ENCODE peak calls at places on chromosomes 16 and 17, in five cellular contexts. W, H, K, D and J are unnamed samples.

GRCh38 chr16:82664181-82664580 is 37.4 kb downstream of the CDH13 start:
- DNase-seq in W (no peak), H (no peak), K (no peak), D (no peak), J (no peak)

GRCh38 chr17:32783602-32784001 is 93.3 kb downstream of the MYO1D start:
- DNase-seq in W (peak), H (peak), K (peak), D (no peak), J (peak)

GRCh38 chr16:7021653-7022275 is 310.9 kb upstream of the RBFOX1 start:
- DNase-seq in W (no peak), H (no peak), K (no peak), D (no peak), J (no peak)

GRCh38 chr17:68033636-68034451 is 1.7 kb upstream of the KPNA2 start:
- DNase-seq in W (peak), H (peak), K (peak), D (no peak), J (peak)

GRCh38 chr17:65229596-65229995 is 92.4 kb downstream of the RGS9 start:
- DNase-seq in W (no peak), H (no peak), K (no peak), D (no peak), J (no peak)

GRCh38 chr17:4204190-4204589 is 59.6 kb downstream of the ANKFY1 start:
- DNase-seq in W (peak), H (no peak), K (no peak), D (no peak), J (no peak)

GRCh38 chr16:50841081-50841886 is 99.4 kb downstream of the CYLD start:
- DNase-seq in W (no peak), H (no peak), K (peak), D (peak), J (no peak)

GRCh38 chr16:76335187-76335974 is 58.2 kb downstream of the CNTNAP4 start:
- DNase-seq in W (no peak), H (no peak), K (peak), D (no peak), J (no peak)

GRCh38 chr17:50629902-50630301 is 4.8 kb upstream of the ABCC3 start:
- DNase-seq in W (no peak), H (no peak), K (no peak), D (no peak), J (no peak)

GRCh38 chr17:17759164-17759563 is 77.6 kb downstream of the SREBF1 start:
- DNase-seq in W (no peak), H (no peak), K (no peak), D (no peak), J (no peak)

GRCh38 chr17:19242926-19243325 is 5.8 kb downstream of the EPN2 start:
- DNase-seq in W (no peak), H (no peak), K (no peak), D (no peak), J (no peak)

GRCh38 chr17:80071116-80071980 is 30.0 kb upstream of the GAA start:
- DNase-seq in W (peak), H (no peak), K (no peak), D (no peak), J (no peak)

GRCh38 chr17:16486373-16487250 is 5.4 kb downstream of the LRRC75A start:
- DNase-seq in W (peak), H (no peak), K (peak), D (peak), J (peak)

GRCh38 chr17:45425125-45425983 is 7.3 kb downstream of the ARHGAP27 start:
- DNase-seq in W (peak), H (no peak), K (peak), D (peak), J (peak)

GRCh38 chr17:5138616-5139453 is 23.0 kb downstream of the USP6 start:
- DNase-seq in W (no peak), H (no peak), K (no peak), D (no peak), J (no peak)

GRCh38 chr17:16406742-16407674 is 8.4 kb upstream of the TRPV2 start:
- DNase-seq in W (no peak), H (peak), K (peak), D (peak), J (peak)

GRCh38 chr17:74554909-74555308 is 9.0 kb upstream of the CD300C start:
- DNase-seq in W (no peak), H (no peak), K (no peak), D (no peak), J (no peak)

GRCh38 chr16:83002351-83003334 is 375.9 kb downstream of the CDH13 start:
- DNase-seq in W (peak), H (no peak), K (peak), D (no peak), J (peak)

GRCh38 chr17:33046361-33047255 is 55.0 kb downstream of the SPACA3 start:
- DNase-seq in W (no peak), H (no peak), K (no peak), D (no peak), J (no peak)

GRCh38 chr17:17902357-17902756 is 65.6 kb upstream of the SREBF1 start:
- DNase-seq in W (no peak), H (no peak), K (no peak), D (no peak), J (no peak)

GRCh38 chr16:56871172-56871593 is 6.2 kb downstream of the SLC12A3 start:
- DNase-seq in W (peak), H (no peak), K (no peak), D (no peak), J (peak)

DNA sequence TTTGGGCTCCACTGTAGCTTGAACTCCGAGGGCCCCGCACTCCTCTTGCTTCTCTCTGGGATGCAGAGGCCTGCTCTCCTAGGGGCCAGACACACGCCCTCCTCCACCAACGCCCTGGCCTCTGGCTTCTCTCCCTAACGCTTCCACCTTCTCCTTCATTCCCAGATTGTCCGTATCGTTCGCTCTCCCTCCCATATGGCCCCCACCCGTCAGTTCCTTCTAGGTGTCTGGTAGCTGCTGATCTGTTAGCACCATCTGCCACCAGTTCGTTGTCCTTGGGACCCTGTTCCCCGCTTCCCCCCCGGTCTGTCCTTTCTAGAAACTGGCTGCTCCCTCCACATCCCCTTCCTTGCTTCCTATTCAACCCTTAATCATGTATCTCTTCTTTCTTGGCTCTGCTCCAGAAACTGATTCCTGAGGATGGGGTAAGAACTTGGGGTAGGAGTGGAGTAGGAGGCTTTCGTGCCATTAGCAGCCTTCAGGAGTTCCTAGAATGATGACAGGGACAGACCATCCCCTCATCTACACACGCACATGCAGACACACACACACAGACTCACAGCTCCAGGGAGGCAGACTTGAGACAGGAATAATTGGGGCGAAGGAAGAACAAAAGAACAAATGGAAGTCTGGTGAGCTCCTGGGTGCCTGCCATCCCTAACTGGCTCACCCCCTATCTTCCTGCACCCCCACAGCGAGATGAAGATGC is 4.3 kb downstream of the ATP1B2 start:
- DNase-seq in W (peak), H (no peak), K (no peak), D (no peak), J (no peak)
- H2BK120ac ChIP-seq in W (no peak), H (no peak), K (no peak), D (no peak), J (no peak)

GRCh38 chr17:29585080-29585751 is 4.2 kb downstream of the GIT1 start:
- DNase-seq in W (no peak), H (no peak), K (no peak), D (no peak), J (no peak)
- H3K27ac ChIP-seq in W (no peak), H (no peak), K (no peak), D (no peak), J (peak)

GRCh38 chr16:53115047-53115446 is 60.3 kb downstream of the CHD9 start:
- DNase-seq in W (no peak), H (no peak), K (no peak), D (no peak), J (no peak)
- H2BK120ac ChIP-seq in W (no peak), H (no peak), K (no peak), D (no peak), J (no peak)

GRCh38 chr17:75640556-75641119 is 7.4 kb downstream of the SMIM5 start:
- DNase-seq in W (no peak), H (no peak), K (no peak), D (no peak), J (no peak)
- H3K27ac ChIP-seq in W (no peak), H (no peak), K (no peak), D (no peak), J (no peak)

GRCh38 chr17:29760771-29761682 is 138.3 kb upstream of the CORO6 start:
- DNase-seq in W (peak), H (peak), K (peak), D (peak), J (peak)
- H2BK120ac ChIP-seq in W (peak), H (no peak), K (no peak), D (no peak), J (no peak)

GRCh38 chr17:39018267-39019134 is 51.3 kb upstream of the FBXO47 start:
- DNase-seq in W (no peak), H (no peak), K (peak), D (no peak), J (peak)
- H3K27ac ChIP-seq in W (no peak), H (no peak), K (no peak), D (no peak), J (no peak)

GRCh38 chr16:29790949-29791844 is 646 bp downstream of the KIF22 start:
- DNase-seq in W (no peak), H (no peak), K (no peak), D (no peak), J (peak)
- H2BK120ac ChIP-seq in W (no peak), H (peak), K (no peak), D (no peak), J (no peak)

GRCh38 chr17:61254894-61255293 is 144.7 kb upstream of the TBX2 start:
- DNase-seq in W (no peak), H (no peak), K (no peak), D (no peak), J (peak)
- H3K27ac ChIP-seq in W (no peak), H (no peak), K (no peak), D (no peak), J (no peak)